ENCODE peak calls at places on chromosomes 3 and 15, in four cellular contexts. V, Z, O and G are unnamed samples.

GRCh38 chr15:59180946-59181345 is 25.7 kb upstream of the LDHAL6B start:
- DNase-seq in O (no peak), Z (peak; percentile 81), V (no peak), G (no peak)

GRCh38 chr3:14377838-14378169 is 24.6 kb upstream of the SLC6A6 start:
- DNase-seq in O (no peak), V (no peak), Z (no peak), G (no peak)

GRCh38 chr3:126113733-126114132 is 29.8 kb upstream of the SLC41A3 start:
- DNase-seq in V (peak; percentile 56), Z (no peak), O (no peak), G (no peak)

GRCh38 chr3:147680820-147681488 is 271.8 kb downstream of the ZIC1 start:
- DNase-seq in Z (no peak), V (no peak), O (no peak), G (no peak)

GRCh38 chr3:127799476-127800222 is 22.7 kb downstream of the MGLL start:
- DNase-seq in V (no peak), O (no peak), Z (peak; percentile 86), G (no peak)

GRCh38 chr3:186044427-186044826 is 64.5 kb downstream of the ETV5 start:
- DNase-seq in Z (no peak), V (no peak), O (no peak), G (peak; percentile 27)

GRCh38 chr3:28940530-28940929 is 340.3 kb upstream of the RBMS3 start:
- DNase-seq in Z (peak; percentile 90), O (no peak), V (no peak), G (no peak)

GRCh38 chr15:25545889-25546288 is 107.1 kb upstream of the UBE3A start:
- DNase-seq in Z (no peak), O (no peak), V (no peak), G (no peak)

GRCh38 chr3:1091276-1091675 is 1.5 kb upstream of the CNTN6 start:
- DNase-seq in O (no peak), V (no peak), Z (no peak), G (no peak)

GRCh38 chr15:52551762-52552161 is 17.1 kb downstream of the ARPP19 start:
- DNase-seq in Z (no peak), O (no peak), V (no peak), G (no peak)

GRCh38 chr3:39104961-39105686 is 2.3 kb downstream of the GORASP1 start:
- DNase-seq in O (no peak), V (no peak), Z (no peak), G (no peak)

GRCh38 chr3:143000525-143000924 is 845 bp upstream of the U2SURP start:
- DNase-seq in V (no peak), Z (peak; percentile 48), O (peak; percentile 75), G (no peak)

GRCh38 chr3:153752405-153753027 is 368.7 kb upstream of the ARHGEF26 start:
- DNase-seq in O (no peak), Z (no peak), V (no peak), G (no peak)

GRCh38 chr15:49242820-49243219 is 72.8 kb downstream of the GALK2 start:
- DNase-seq in O (no peak), Z (peak; percentile 91), V (no peak), G (no peak)

GRCh38 chr3:101574388-101575156 is 592 bp downstream of the PCNP start:
- DNase-seq in V (peak; percentile 48), O (peak; percentile 36), Z (peak; percentile 73), G (peak; percentile 17)

GRCh38 chr15:64454282-64454681 is 6.1 kb upstream of the ZNF609 start:
- DNase-seq in O (no peak), V (no peak), Z (no peak), G (peak; percentile 71)

GRCh38 chr15:62059108-62059817 is 984 bp downstream of the VPS13C start:
- DNase-seq in Z (peak; percentile 42), V (no peak), O (no peak), G (no peak)

GRCh38 chr15:83658406-83658805 is 4.5 kb downstream of the ADAMTSL3 start:
- DNase-seq in Z (no peak), O (no peak), V (no peak), G (no peak)

GRCh38 chr3:13544293-13544831 is 4.6 kb upstream of the FBLN2 start:
- DNase-seq in O (peak; percentile 75), V (peak; percentile 18), Z (peak; percentile 77), G (no peak)

GRCh38 chr3:167837430-167837829 is 101.9 kb downstream of the SERPINI1 start:
- DNase-seq in V (no peak), O (no peak), Z (peak; percentile 10), G (no peak)

GRCh38 chr15:100020181-100020580 is 286.9 kb upstream of the LYSMD4 start:
- DNase-seq in Z (no peak), O (peak; percentile 24), V (peak; percentile 71), G (no peak)

GRCh38 chr15:58229297-58229768 is 91.2 kb downstream of the AQP9 start:
- DNase-seq in V (peak; percentile 67), O (no peak), Z (peak; percentile 38), G (no peak)

GRCh38 chr3:95172144-95172543 is 1109.3 kb downstream of the NSUN3 start:
- DNase-seq in O (no peak), Z (no peak), V (no peak), G (no peak)

GRCh38 chr15:65374831-65375401 is 2.9 kb downstream of the IGDCC3 start:
- DNase-seq in O (no peak), V (peak; percentile 24), Z (no peak), G (no peak)

GRCh38 chr15:58472821-58473581 is 41.2 kb downstream of the LIPC start:
- DNase-seq in O (no peak), V (no peak), Z (peak; percentile 44), G (no peak)

GRCh38 chr3:126133606-126134005 is 46.8 kb downstream of the ALDH1L1 start:
- DNase-seq in O (no peak), Z (no peak), V (peak; percentile 29), G (no peak)

GRCh38 chr15:70027518-70027917 is 70.2 kb downstream of the TLE3 start:
- DNase-seq in Z (no peak), V (no peak), O (no peak), G (no peak)

GRCh38 chr3:196604548-196604947 is 34.9 kb upstream of the NRROS start:
- DNase-seq in Z (no peak), V (no peak), O (no peak), G (no peak)

GRCh38 chr3:32596926-32597369 is 26.3 kb upstream of the DYNC1LI1 start:
- DNase-seq in V (no peak), Z (peak; percentile 30), O (no peak), G (no peak)

GRCh38 chr15:77895742-77896141 is 181.8 kb downstream of the TBC1D2B start:
- DNase-seq in V (no peak), O (no peak), Z (no peak), G (no peak)

GRCh38 chr3:139906441-139906840 is 28.5 kb upstream of the CLSTN2 start:
- DNase-seq in O (peak; percentile 22), Z (peak; percentile 81), V (peak; percentile 34), G (no peak)

GRCh38 chr3:134054881-134055280 is 25.2 kb upstream of the SLCO2A1 start:
- DNase-seq in Z (no peak), V (no peak), O (no peak), G (no peak)

GRCh38 chr15:47384316-47384715 is 333.0 kb upstream of the SEMA6D start:
- DNase-seq in O (peak; percentile 77), Z (peak; percentile 94), V (peak; percentile 33), G (peak; percentile 42)

GRCh38 chr3:11810276-11810675 is 36.4 kb downstream of the TAMM41 start:
- DNase-seq in O (no peak), Z (peak; percentile 56), V (no peak), G (no peak)

GRCh38 chr15:71335591-71335990 is 220.3 kb downstream of the THSD4 start:
- DNase-seq in O (no peak), Z (peak; percentile 38), V (no peak), G (no peak)
- H2BK5ac ChIP-seq in O (no peak overlapping the region), Z (no peak overlapping the region), V (no peak overlapping the region), G (no peak overlapping the region)

GRCh38 chr15:28891588-28891987 is 5.8 kb downstream of the APBA2 start:
- DNase-seq in V (no peak), Z (peak; percentile 15), O (no peak), G (no peak)
- H4K91ac ChIP-seq in V (no peak overlapping the region), Z (no peak overlapping the region), O (no peak overlapping the region), G (no peak overlapping the region)

DNA sequence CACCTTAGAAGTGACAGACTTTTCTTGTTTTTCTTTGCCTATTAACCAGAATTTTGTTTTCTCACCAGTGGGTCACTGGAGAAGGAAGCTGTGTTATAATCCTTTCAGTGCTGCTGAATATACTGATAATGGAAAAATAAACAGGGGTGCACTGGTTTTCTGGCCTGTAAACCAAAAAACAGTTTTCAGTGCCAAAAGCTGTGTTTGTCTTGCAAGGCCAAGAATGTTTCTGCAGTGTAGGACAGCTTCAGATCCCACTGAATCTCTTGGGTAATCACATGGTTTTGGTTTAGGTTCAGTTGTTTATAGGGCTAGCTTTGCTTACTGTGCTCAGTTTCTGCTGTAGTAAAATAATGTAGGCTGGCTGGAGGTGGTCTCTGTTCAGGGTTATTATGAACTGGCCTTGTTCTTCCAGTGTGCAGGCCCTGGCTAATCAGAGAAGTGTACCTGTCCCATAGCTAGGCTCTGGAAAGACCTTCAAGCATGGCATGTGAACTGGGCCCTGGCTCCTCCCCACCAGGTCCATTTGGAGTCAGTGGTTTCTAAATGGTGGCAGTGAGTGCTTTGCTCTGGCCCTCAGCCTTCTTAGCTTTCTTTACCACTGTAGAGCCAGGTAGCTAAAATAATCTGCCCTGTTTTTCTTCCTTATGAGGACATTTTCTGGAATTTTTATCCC is 18.7 kb downstream of the PDE8A start:
- DNase-seq in Z (peak; percentile 70), V (no peak), O (no peak), G (no peak)
- H3K4ac ChIP-seq in Z (no peak overlapping the region), V (no peak overlapping the region), O (no peak overlapping the region), G (no peak overlapping the region)

DNA sequence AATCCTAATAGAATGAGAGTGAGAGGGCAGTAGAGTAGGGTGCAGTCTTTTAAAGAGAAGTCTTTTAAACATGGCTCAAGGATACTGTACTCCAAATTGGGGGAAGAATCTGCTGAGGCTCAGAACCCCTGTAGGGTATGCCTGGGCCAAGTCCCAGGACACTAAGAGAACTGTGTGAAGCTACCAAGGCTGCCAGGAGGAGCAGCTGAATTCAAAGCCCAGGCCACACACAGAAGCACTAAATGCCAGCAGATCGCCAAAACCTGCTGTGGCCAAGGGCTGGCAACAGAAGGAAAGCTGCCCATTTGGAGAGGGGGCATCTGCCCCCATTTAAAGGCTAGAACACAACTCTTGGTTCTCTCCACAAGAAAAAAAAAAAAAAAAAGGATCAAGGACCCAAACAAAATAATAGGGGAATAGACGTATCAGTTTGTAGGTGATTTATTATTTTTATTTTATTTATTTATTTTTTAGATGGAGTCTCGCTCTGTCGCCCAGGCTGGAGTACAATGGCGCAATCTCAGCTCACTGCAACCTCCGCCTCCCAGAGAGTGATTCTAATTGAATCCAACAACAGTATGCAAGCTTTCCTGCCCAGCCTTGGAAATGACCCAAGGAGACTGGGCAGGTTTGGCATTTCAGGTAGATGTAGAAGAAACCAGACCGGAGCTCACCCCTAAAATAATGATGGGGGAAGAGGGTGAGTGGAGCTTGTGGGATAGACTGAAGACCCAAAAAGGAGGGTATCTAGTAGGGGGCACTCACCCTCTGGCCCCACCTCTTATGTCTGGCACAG is 279.0 kb upstream of the WNT5A start:
- DNase-seq in O (no peak), Z (no peak), V (no peak), G (no peak)
- H2BK5ac ChIP-seq in O (no peak overlapping the region), Z (no peak overlapping the region), V (no peak overlapping the region), G (no peak overlapping the region)

GRCh38 chr15:66917904-66918448 is 147.4 kb upstream of the SMAD3 start:
- DNase-seq in V (no peak), Z (no peak), O (no peak), G (no peak)
- H4K91ac ChIP-seq in V (no peak overlapping the region), Z (no peak overlapping the region), O (no peak overlapping the region), G (no peak overlapping the region)